ENCODE peak calls at places on chromosomes 6 and 20, in eight cellular contexts. C, Y, A, S, R, Q, X and I are unnamed samples.

GRCh38 chr20:32582659-32583580 is 2.2 kb downstream of the NOL4L start:
- DNase-seq in S (no peak), Q (peak; percentile 44), Y (no peak), X (peak; percentile 51), A (no peak), R (no peak), C (no peak), I (peak; percentile 52)

GRCh38 chr20:35226775-35227681 is 538 bp downstream of the MMP24 start:
- DNase-seq in Q (peak; percentile 10), S (no peak), R (no peak), X (peak; percentile 79), C (peak; percentile 41), Y (no peak), A (no peak), I (peak; percentile 41)

GRCh38 chr6:128518531-128519131 is 1.8 kb downstream of the PTPRK start:
- DNase-seq in C (no peak), Y (no peak), R (no peak), S (no peak), Q (no peak), A (no peak), X (no peak), I (no peak)

GRCh38 chr6:22658183-22658582 is 88.8 kb downstream of the HDGFL1 start:
- DNase-seq in C (no peak), A (no peak), S (no peak), Y (peak; percentile 28), X (no peak), R (no peak), Q (no peak), I (no peak)

GRCh38 chr6:124197148-124197547 is 393.5 kb downstream of the NKAIN2 start:
- DNase-seq in C (no peak), Q (no peak), A (no peak), X (no peak), Y (no peak), R (no peak), S (no peak), I (no peak)

GRCh38 chr20:32871622-32872160 is 13.0 kb downstream of the EFCAB8 start:
- DNase-seq in A (no peak), R (no peak), S (no peak), X (no peak), C (no peak), Q (no peak), Y (no peak), I (no peak)

GRCh38 chr6:119241124-119241491 is 108.5 kb downstream of the MAN1A1 start:
- DNase-seq in R (peak; percentile 80), S (no peak), Q (no peak), X (no peak), Y (no peak), C (no peak), A (peak; percentile 18), I (peak; percentile 8)

GRCh38 chr6:30544666-30545272 is 11.5 kb downstream of the GNL1 start:
- DNase-seq in C (no peak), Y (peak; percentile 62), S (no peak), A (no peak), Q (peak; percentile 67), X (no peak), R (no peak), I (peak; percentile 53)

GRCh38 chr20:4154958-4155411 is 139.6 kb upstream of the RNF24 start:
- DNase-seq in S (no peak), C (peak; percentile 54), X (no peak), Q (no peak), R (no peak), A (no peak), Y (no peak), I (no peak)

GRCh38 chr6:10800810-10801209 is 37.5 kb downstream of the MAK start:
- DNase-seq in R (peak; percentile 2), Y (peak; percentile 26), X (no peak), C (no peak), A (no peak), Q (no peak), S (no peak), I (no peak)

GRCh38 chr6:129536271-129536670 is 173.7 kb downstream of the ARHGAP18 start:
- DNase-seq in R (no peak), Y (no peak), A (no peak), Q (no peak), S (no peak), C (no peak), X (no peak), I (no peak)

GRCh38 chr6:52877786-52878185 is 31.7 kb downstream of the GSTA3 start:
- DNase-seq in Q (no peak), A (no peak), S (no peak), Y (no peak), X (no peak), C (no peak), R (no peak), I (no peak)

GRCh38 chr6:37182736-37183590 is 13.0 kb downstream of the PIM1 start:
- DNase-seq in Y (no peak), A (no peak), R (no peak), C (peak; percentile 37), Q (peak; percentile 37), S (no peak), X (no peak), I (peak; percentile 52)

GRCh38 chr6:97563529-97563928 is 280.5 kb upstream of the MMS22L start:
- DNase-seq in X (no peak), R (no peak), C (no peak), Y (no peak), S (no peak), Q (no peak), A (no peak), I (no peak)

GRCh38 chr20:57577679-57578475 is 17.0 kb downstream of the PCK1 start:
- DNase-seq in R (no peak), Y (no peak), S (no peak), A (no peak), X (no peak), C (no peak), Q (no peak), I (no peak)

GRCh38 chr6:1057490-1058135 is 254.3 kb upstream of the FOXQ1 start:
- DNase-seq in A (no peak), X (no peak), S (no peak), R (no peak), Y (no peak), Q (no peak), C (no peak), I (no peak)

GRCh38 chr6:64679411-64679810 is 1027.6 kb downstream of the EYS start:
- DNase-seq in R (no peak), A (no peak), S (no peak), Q (no peak), Y (no peak), C (no peak), X (no peak), I (no peak)

GRCh38 chr20:29689411-29690225 is 1567.8 kb upstream of the DEFB115 start:
- DNase-seq in X (no peak), R (no peak), S (no peak), A (no peak), C (no peak), Y (no peak), Q (no peak), I (no peak)

GRCh38 chr6:34128045-34128444 is 17.8 kb downstream of the GRM4 start:
- DNase-seq in C (no peak), Y (no peak), A (no peak), Q (no peak), R (no peak), S (no peak), X (no peak), I (no peak)

GRCh38 chr6:43491750-43492661 is 14.6 kb downstream of the TJAP1 start:
- DNase-seq in Y (peak; percentile 66), S (no peak), A (no peak), X (no peak), Q (no peak), C (peak; percentile 76), R (peak; percentile 49), I (no peak)

GRCh38 chr20:32165836-32166545 is 41.6 kb downstream of the PLAGL2 start:
- DNase-seq in R (no peak), Q (no peak), S (no peak), Y (no peak), X (no peak), A (no peak), C (no peak), I (no peak)

DNA sequence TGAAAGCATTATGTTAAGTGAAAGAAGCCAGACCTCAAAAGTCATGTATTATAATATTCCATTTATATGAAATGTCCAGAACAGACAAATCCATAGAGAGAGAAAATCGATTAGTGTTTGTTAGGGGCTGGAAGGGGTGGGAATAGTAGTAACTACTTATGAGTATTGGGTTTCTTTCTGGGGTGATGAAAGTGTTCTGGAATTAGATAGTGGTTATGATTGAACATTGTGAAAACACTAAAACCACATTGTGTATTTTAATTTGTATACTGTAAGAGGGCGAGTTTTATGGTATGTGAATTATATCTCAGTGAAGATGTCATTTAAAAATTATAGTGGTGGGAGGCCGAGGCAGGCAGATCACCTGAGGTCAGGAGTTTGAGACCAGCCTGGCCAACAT is 52.0 kb upstream of the KIF13A start:
- DNase-seq in S (no peak), A (no peak), Y (no peak), Q (no peak), C (no peak), X (no peak), R (no peak), I (no peak)
- TF ChIP-seq CTCF in S (no peak), A (no peak), Y (no peak), Q (no peak), C (no peak), X (no peak), R (no peak), I (no peak)

GRCh38 chr6:106321940-106322339 is 3.6 kb downstream of the ATG5 start:
- DNase-seq in X (no peak), Y (no peak), S (no peak), C (no peak), Q (no peak), A (no peak), R (no peak), I (no peak)
- TF ChIP-seq CTCF in X (no peak), Y (no peak), S (no peak), C (no peak), Q (no peak), A (no peak), R (no peak), I (no peak)

DNA sequence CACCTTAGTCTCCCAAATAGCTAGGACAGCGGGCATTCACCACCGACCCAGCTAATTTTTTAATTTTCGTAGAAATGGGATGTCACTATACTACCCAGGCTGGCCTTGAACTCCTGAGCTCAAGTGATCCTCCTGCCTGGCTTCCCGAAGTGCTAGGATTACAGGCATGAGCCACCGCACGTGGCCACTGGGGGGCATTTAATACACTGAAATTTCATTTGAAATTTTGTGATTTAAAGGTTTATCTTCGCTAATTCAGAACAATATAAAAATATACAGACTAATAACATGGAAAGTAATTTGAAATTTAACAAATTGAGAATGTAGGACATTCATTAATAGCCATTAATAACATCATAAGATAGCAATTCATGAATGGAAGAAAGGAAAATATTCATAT is 20.5 kb upstream of the TBC1D32 start:
- DNase-seq in R (no peak), X (no peak), Q (no peak), Y (no peak), C (no peak), S (no peak), A (no peak), I (no peak)
- TF ChIP-seq CTCF in R (peak; percentile 27), X (peak; percentile 49), Q (peak; percentile 68), Y (peak; percentile 49), C (no peak), S (no peak), A (peak; percentile 47), I (no peak)

GRCh38 chr6:155340464-155341129 is 26.3 kb upstream of the TFB1M start:
- DNase-seq in C (no peak), R (peak; percentile 23), Q (no peak), S (no peak), A (no peak), Y (peak; percentile 21), X (peak; percentile 33), I (no peak)
- TF ChIP-seq CTCF in C (no peak), R (peak; percentile 60), Q (peak; percentile 42), S (no peak), A (peak; percentile 57), Y (peak; percentile 54), X (no peak), I (no peak)